ENCODE peak calls at places on chromosome 17, in four cellular contexts. One of them, this sample, is unnamed.

GRCh38 chr17:15655162-15655561 is 28.9 kb downstream of the TRIM16 start:
- DNase-seq in cardiac muscle cell: peak; percentile 22
- DNase-seq in lower lobe of right lung: no peak
- DNase-seq in CD4-positive, alpha-beta memory T cell: no peak
- DNase-seq in this sample: no peak

GRCh38 chr17:39759204-39759603 is 21.5 kb downstream of the GRB7 start:
- DNase-seq in cardiac muscle cell: no peak
- DNase-seq in lower lobe of right lung: no peak
- DNase-seq in CD4-positive, alpha-beta memory T cell: no peak
- DNase-seq in this sample: no peak

GRCh38 chr17:70621593-70621992 is 452.3 kb downstream of the KCNJ2 start:
- DNase-seq in cardiac muscle cell: peak; percentile 37
- DNase-seq in lower lobe of right lung: no peak
- DNase-seq in CD4-positive, alpha-beta memory T cell: no peak
- DNase-seq in this sample: no peak

GRCh38 chr17:69105907-69106730 is 35.6 kb downstream of the ABCA6 start:
- DNase-seq in cardiac muscle cell: no peak
- DNase-seq in lower lobe of right lung: no peak
- DNase-seq in CD4-positive, alpha-beta memory T cell: no peak
- DNase-seq in this sample: no peak

GRCh38 chr17:14352139-14352538 is 51.3 kb downstream of the HS3ST3B1 start:
- DNase-seq in cardiac muscle cell: no peak
- DNase-seq in lower lobe of right lung: no peak
- DNase-seq in CD4-positive, alpha-beta memory T cell: no peak
- DNase-seq in this sample: no peak

GRCh38 chr17:2892305-2892971 is 96.2 kb downstream of the RAP1GAP2 start:
- DNase-seq in cardiac muscle cell: peak; percentile 74
- DNase-seq in lower lobe of right lung: no peak
- DNase-seq in CD4-positive, alpha-beta memory T cell: no peak
- DNase-seq in this sample: no peak

GRCh38 chr17:12765544-12765943 is 23.8 kb upstream of the ARHGAP44 start:
- DNase-seq in cardiac muscle cell: peak; percentile 90
- DNase-seq in lower lobe of right lung: no peak
- DNase-seq in CD4-positive, alpha-beta memory T cell: no peak
- DNase-seq in this sample: no peak

GRCh38 chr17:82932146-82933005 is 92.6 kb upstream of the ZNF750 start:
- DNase-seq in cardiac muscle cell: peak; percentile 36
- DNase-seq in lower lobe of right lung: peak; percentile 14
- DNase-seq in CD4-positive, alpha-beta memory T cell: no peak
- DNase-seq in this sample: no peak

GRCh38 chr17:42548070-42548837 is 4.5 kb upstream of the HSD17B1 start:
- DNase-seq in cardiac muscle cell: peak; percentile 60
- DNase-seq in lower lobe of right lung: peak; percentile 89
- DNase-seq in CD4-positive, alpha-beta memory T cell: peak; percentile 68
- DNase-seq in this sample: peak; percentile 88

GRCh38 chr17:731943-732787 is at the start of gene TLCD3A:
- DNase-seq in cardiac muscle cell: peak; percentile 77
- DNase-seq in lower lobe of right lung: peak; percentile 83
- DNase-seq in CD4-positive, alpha-beta memory T cell: peak; percentile 34
- DNase-seq in this sample: peak; percentile 75

GRCh38 chr17:951388-952132 is 28.0 kb downstream of the NXN start:
- DNase-seq in cardiac muscle cell: peak; percentile 76
- DNase-seq in lower lobe of right lung: no peak
- DNase-seq in CD4-positive, alpha-beta memory T cell: no peak
- DNase-seq in this sample: no peak

GRCh38 chr17:67478266-67479118 is 101.4 kb downstream of the PITPNC1 start:
- DNase-seq in cardiac muscle cell: no peak
- DNase-seq in lower lobe of right lung: no peak
- DNase-seq in CD4-positive, alpha-beta memory T cell: no peak
- DNase-seq in this sample: no peak

GRCh38 chr17:54860617-54861468 is 39.8 kb upstream of the TOM1L1 start:
- DNase-seq in cardiac muscle cell: no peak
- DNase-seq in lower lobe of right lung: no peak
- DNase-seq in CD4-positive, alpha-beta memory T cell: no peak
- DNase-seq in this sample: no peak

GRCh38 chr17:62767997-62768396 is 40.1 kb downstream of the MARCHF10 start:
- DNase-seq in cardiac muscle cell: no peak
- DNase-seq in lower lobe of right lung: no peak
- DNase-seq in CD4-positive, alpha-beta memory T cell: no peak
- DNase-seq in this sample: no peak

GRCh38 chr17:38554430-38555350 is 51.1 kb downstream of the SRCIN1 start:
- DNase-seq in cardiac muscle cell: peak; percentile 69
- DNase-seq in lower lobe of right lung: no peak
- DNase-seq in CD4-positive, alpha-beta memory T cell: no peak
- DNase-seq in this sample: no peak

GRCh38 chr17:65345261-65346060 is 208.3 kb downstream of the RGS9 start:
- DNase-seq in cardiac muscle cell: peak; percentile 42
- DNase-seq in lower lobe of right lung: no peak
- DNase-seq in CD4-positive, alpha-beta memory T cell: no peak
- DNase-seq in this sample: no peak

GRCh38 chr17:77449908-77450741 is 309.4 kb downstream of the SEC14L1 start:
- DNase-seq in cardiac muscle cell: peak; percentile 86
- DNase-seq in lower lobe of right lung: no peak
- DNase-seq in CD4-positive, alpha-beta memory T cell: no peak
- DNase-seq in this sample: no peak

GRCh38 chr17:2192367-2193028 is 111.1 kb downstream of the SMG6 start:
- DNase-seq in cardiac muscle cell: peak; percentile 97
- DNase-seq in lower lobe of right lung: no peak
- DNase-seq in CD4-positive, alpha-beta memory T cell: peak; percentile 21
- DNase-seq in this sample: no peak

GRCh38 chr17:63700528-63701441 is 860 bp upstream of the LIMD2 start:
- DNase-seq in cardiac muscle cell: peak; percentile 82
- DNase-seq in lower lobe of right lung: peak; percentile 67
- DNase-seq in CD4-positive, alpha-beta memory T cell: peak; percentile 58
- DNase-seq in this sample: peak; percentile 78

GRCh38 chr17:78355045-78355641 is 4.7 kb downstream of the SOCS3 start:
- DNase-seq in cardiac muscle cell: no peak
- DNase-seq in lower lobe of right lung: no peak
- DNase-seq in CD4-positive, alpha-beta memory T cell: peak; percentile 55
- DNase-seq in this sample: no peak

GRCh38 chr17:61205931-61206330 is 193.7 kb upstream of the TBX2 start:
- DNase-seq in cardiac muscle cell: no peak
- DNase-seq in lower lobe of right lung: no peak
- DNase-seq in CD4-positive, alpha-beta memory T cell: no peak
- DNase-seq in this sample: no peak

GRCh38 chr17:35214631-35215273 is 20.6 kb upstream of the SLC35G3 start:
- DNase-seq in cardiac muscle cell: no peak
- DNase-seq in lower lobe of right lung: no peak
- DNase-seq in CD4-positive, alpha-beta memory T cell: no peak
- DNase-seq in this sample: peak; percentile 3

GRCh38 chr17:9564104-9564503 is 11.5 kb downstream of the STX8 start:
- DNase-seq in cardiac muscle cell: no peak
- DNase-seq in lower lobe of right lung: no peak
- DNase-seq in CD4-positive, alpha-beta memory T cell: no peak
- DNase-seq in this sample: no peak

GRCh38 chr17:58343131-58343530 is 8.9 kb downstream of the SUPT4H1 start:
- DNase-seq in cardiac muscle cell: no peak
- DNase-seq in lower lobe of right lung: no peak
- DNase-seq in CD4-positive, alpha-beta memory T cell: no peak
- DNase-seq in this sample: no peak

GRCh38 chr17:20908373-20909273 is 134.2 kb downstream of the USP22 start:
- DNase-seq in cardiac muscle cell: peak; percentile 89
- DNase-seq in lower lobe of right lung: peak; percentile 92
- DNase-seq in CD4-positive, alpha-beta memory T cell: peak; percentile 71
- DNase-seq in this sample: peak; percentile 89

GRCh38 chr17:34579979-34580684 is 750 bp downstream of the TMEM132E start:
- DNase-seq in cardiac muscle cell: peak; percentile 11
- DNase-seq in lower lobe of right lung: no peak
- DNase-seq in CD4-positive, alpha-beta memory T cell: no peak
- DNase-seq in this sample: no peak

GRCh38 chr17:8056976-8057625 is 18.2 kb downstream of the ALOX15B start:
- DNase-seq in cardiac muscle cell: no peak
- DNase-seq in lower lobe of right lung: peak; percentile 48
- DNase-seq in CD4-positive, alpha-beta memory T cell: no peak
- DNase-seq in this sample: no peak

GRCh38 chr17:29063992-29064391 is 21.1 kb downstream of the PIPOX start:
- DNase-seq in cardiac muscle cell: no peak
- DNase-seq in lower lobe of right lung: no peak
- DNase-seq in CD4-positive, alpha-beta memory T cell: no peak
- DNase-seq in this sample: no peak

GRCh38 chr17:2396568-2397246 is 4.2 kb downstream of the MNT start:
- DNase-seq in cardiac muscle cell: peak; percentile 99
- DNase-seq in lower lobe of right lung: peak; percentile 95
- DNase-seq in CD4-positive, alpha-beta memory T cell: no peak
- DNase-seq in this sample: peak; percentile 80

GRCh38 chr17:38705803-38706624 is 941 bp downstream of the MLLT6 start:
- DNase-seq in cardiac muscle cell: peak; percentile 53
- DNase-seq in lower lobe of right lung: peak; percentile 68
- DNase-seq in CD4-positive, alpha-beta memory T cell: peak; percentile 15
- DNase-seq in this sample: no peak

GRCh38 chr17:56913000-56913866 is 616 bp downstream of the TRIM25 start:
- DNase-seq in cardiac muscle cell: peak; percentile 12
- DNase-seq in lower lobe of right lung: no peak
- DNase-seq in CD4-positive, alpha-beta memory T cell: no peak
- DNase-seq in this sample: no peak

GRCh38 chr17:70646673-70647072 is 477.3 kb downstream of the KCNJ2 start:
- DNase-seq in cardiac muscle cell: no peak
- DNase-seq in lower lobe of right lung: no peak
- DNase-seq in CD4-positive, alpha-beta memory T cell: no peak
- DNase-seq in this sample: no peak

GRCh38 chr17:83192161-83192788 is 112.9 kb downstream of the METRNL start:
- DNase-seq in cardiac muscle cell: no peak
- DNase-seq in lower lobe of right lung: peak; percentile 51
- DNase-seq in CD4-positive, alpha-beta memory T cell: no peak
- DNase-seq in this sample: no peak

DNA sequence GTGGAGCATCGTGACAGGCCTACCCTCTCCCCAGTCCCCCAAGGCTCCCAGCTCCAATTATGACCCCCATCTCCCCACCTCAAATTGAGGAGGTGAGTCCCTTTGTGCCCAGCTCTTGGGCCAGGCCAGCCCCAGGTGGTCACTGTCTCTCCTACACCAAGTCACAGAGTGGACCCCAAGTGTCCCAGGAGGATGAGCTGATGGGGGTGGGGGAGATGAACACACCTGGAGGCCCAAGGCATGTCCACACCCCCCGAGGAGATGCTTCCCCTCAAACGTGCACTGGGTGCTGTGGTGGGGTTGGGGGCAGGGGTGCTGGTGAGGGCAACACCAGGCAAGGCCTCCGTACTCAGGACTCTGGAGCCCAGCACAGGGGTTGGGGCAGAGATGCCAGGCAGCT is 73.2 kb downstream of the RBFOX3 start:
- DNase-seq in cardiac muscle cell: no peak
- DNase-seq in lower lobe of right lung: peak; percentile 27
- DNase-seq in CD4-positive, alpha-beta memory T cell: no peak
- DNase-seq in this sample: no peak
- H3K27me3 ChIP-seq in cardiac muscle cell: no peaks in the 10 kb centered on the region
- H3K27me3 ChIP-seq in lower lobe of right lung: peaks cover 10% of the 10 kb centered on the region
- H3K27me3 ChIP-seq in CD4-positive, alpha-beta memory T cell: no peaks in the 10 kb centered on the region
- H3K27me3 ChIP-seq in this sample: peaks cover 1% of the 10 kb centered on the region

GRCh38 chr17:48641541-48642058 is 15.4 kb upstream of the HOXB9 start:
- DNase-seq in cardiac muscle cell: no peak
- DNase-seq in lower lobe of right lung: no peak
- DNase-seq in CD4-positive, alpha-beta memory T cell: no peak
- DNase-seq in this sample: no peak
- H3K27me3 ChIP-seq in cardiac muscle cell: peaks cover 100% of the 10 kb centered on the region
- H3K27me3 ChIP-seq in lower lobe of right lung: peaks cover 100% of the 10 kb centered on the region
- H3K27me3 ChIP-seq in CD4-positive, alpha-beta memory T cell: peaks cover 61% of the 10 kb centered on the region
- H3K27me3 ChIP-seq in this sample: no peaks in the 10 kb centered on the region

GRCh38 chr17:44267165-44267455 is 825 bp downstream of the SLC4A1 start:
- DNase-seq in cardiac muscle cell: no peak
- DNase-seq in lower lobe of right lung: no peak
- DNase-seq in CD4-positive, alpha-beta memory T cell: no peak
- DNase-seq in this sample: no peak

GRCh38 chr17:44269118-44269794 is 1.3 kb upstream of the SLC4A1 start:
- DNase-seq in cardiac muscle cell: no peak
- DNase-seq in lower lobe of right lung: no peak
- DNase-seq in CD4-positive, alpha-beta memory T cell: no peak
- DNase-seq in this sample: no peak

GRCh38 chr17:44267818-44268490 is at the start of gene SLC4A1:
- DNase-seq in cardiac muscle cell: no peak
- DNase-seq in lower lobe of right lung: no peak
- DNase-seq in CD4-positive, alpha-beta memory T cell: no peak
- DNase-seq in this sample: no peak

GRCh38 chr17:44263360-44263902 is 4.5 kb downstream of the SLC4A1 start:
- DNase-seq in cardiac muscle cell: no peak
- DNase-seq in lower lobe of right lung: no peak
- DNase-seq in CD4-positive, alpha-beta memory T cell: no peak
- DNase-seq in this sample: no peak

DNA sequence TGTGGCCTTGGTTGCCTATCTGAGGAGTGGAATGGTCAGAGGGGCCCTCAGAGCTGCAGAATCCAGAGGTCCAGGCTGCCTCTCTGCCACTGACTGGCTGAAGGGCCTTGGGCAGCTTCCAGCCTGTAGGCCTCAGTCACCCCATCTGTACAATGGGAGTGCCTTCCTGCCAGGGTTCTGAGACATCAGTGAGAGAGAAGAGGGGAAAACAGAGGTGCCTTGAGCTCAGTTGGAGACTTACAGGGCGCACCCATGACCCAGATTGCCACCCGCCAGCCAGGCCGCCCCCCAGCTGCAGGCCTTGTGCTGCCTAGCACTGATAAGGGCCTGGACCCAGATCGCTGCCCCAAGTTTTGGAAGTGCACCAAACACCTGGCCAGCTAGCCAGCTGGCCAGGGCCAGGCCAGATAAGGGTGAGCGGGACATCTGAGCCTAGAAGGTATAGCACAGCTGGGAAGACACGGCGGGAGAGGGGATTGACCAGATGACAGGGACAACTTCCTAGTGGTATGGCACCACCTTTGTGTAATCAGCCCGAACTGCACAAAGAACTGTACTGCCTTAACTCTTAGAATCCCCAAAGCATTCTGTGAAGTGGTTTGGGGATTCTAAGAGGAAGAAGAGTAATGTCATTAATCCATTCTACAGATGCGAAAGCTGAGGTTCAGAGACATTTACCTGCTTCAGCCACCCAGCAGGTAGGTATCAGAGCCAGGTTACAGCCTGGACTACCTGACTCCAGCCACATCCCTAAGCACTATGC is 1.4 kb downstream of the SLC4A1 start:
- DNase-seq in cardiac muscle cell: no peak
- DNase-seq in lower lobe of right lung: no peak
- DNase-seq in CD4-positive, alpha-beta memory T cell: no peak
- DNase-seq in this sample: no peak
- H3K27me3 ChIP-seq in cardiac muscle cell: no peaks in the 10 kb centered on the region
- H3K27me3 ChIP-seq in lower lobe of right lung: peaks cover 4% of the 10 kb centered on the region
- H3K27me3 ChIP-seq in CD4-positive, alpha-beta memory T cell: no peaks in the 10 kb centered on the region
- H3K27me3 ChIP-seq in this sample: no peaks in the 10 kb centered on the region

GRCh38 chr17:17067277-17067676 is 25.0 kb downstream of the MPRIP start:
- DNase-seq in cardiac muscle cell: peak; percentile 48
- DNase-seq in lower lobe of right lung: no peak
- DNase-seq in CD4-positive, alpha-beta memory T cell: no peak
- DNase-seq in this sample: no peak
- H3K27me3 ChIP-seq in cardiac muscle cell: no peaks in the 10 kb centered on the region
- H3K27me3 ChIP-seq in lower lobe of right lung: no peaks in the 10 kb centered on the region
- H3K27me3 ChIP-seq in CD4-positive, alpha-beta memory T cell: no peaks in the 10 kb centered on the region
- H3K27me3 ChIP-seq in this sample: no peaks in the 10 kb centered on the region

This sample was measured in GM06990.